ENCODE peak calls at places on chromosomes 3 and 15, in ten cellular contexts. P, R, T, W, L, C, A, M, I and Z are unnamed samples. For H3K9me3, the result is how much of the 10 kb centered on the place peaks cover.

GRCh38 chr3:66789584-66790237 is 208.4 kb upstream of the KBTBD8 start:
- DNase-seq in R (no peak), C (no peak), P (no peak), A (no peak), L (no peak), M (no peak), W (peak), T (no peak), I (no peak), Z (no peak)

GRCh38 chr15:50262533-50262932 is 3.0 kb downstream of the HDC start:
- DNase-seq in W (no peak), R (no peak), C (no peak), P (no peak), M (no peak), L (no peak), T (no peak), I (no peak), A (no peak), Z (no peak)

GRCh38 chr3:182814419-182815160 is 21.3 kb downstream of the ATP11B start:
- DNase-seq in M (no peak), C (no peak), A (no peak), W (no peak), L (no peak), R (no peak), T (no peak), I (no peak), P (no peak), Z (no peak)

GRCh38 chr3:184379375-184380209 is at the start of gene CHRD:
- DNase-seq in C (no peak), R (no peak), I (no peak), T (no peak), P (no peak), A (no peak), L (peak), M (no peak), W (peak), Z (no peak)

GRCh38 chr15:41115088-41115651 is 910 bp downstream of the INO80 start:
- DNase-seq in W (no peak), P (peak), R (no peak), M (no peak), T (no peak), A (no peak), I (no peak), L (peak), C (no peak), Z (no peak)

GRCh38 chr3:16048435-16049318 is 125.8 kb upstream of the GALNT15 start:
- DNase-seq in I (peak), A (no peak), T (peak), M (no peak), P (peak), R (peak), L (peak), C (no peak), W (peak), Z (peak)

GRCh38 chr3:52434491-52435115 is 10.3 kb downstream of the SEMA3G start:
- DNase-seq in I (no peak), P (no peak), M (no peak), W (no peak), T (no peak), L (no peak), A (no peak), C (no peak), R (no peak), Z (no peak)

GRCh38 chr3:127218457-127218922 is 25.6 kb downstream of the PRR23E start:
- DNase-seq in W (no peak), I (no peak), L (no peak), C (no peak), R (peak), M (no peak), A (peak), P (no peak), T (no peak), Z (no peak)

GRCh38 chr3:46926871-46927717 is 49.5 kb downstream of the CCDC12 start:
- DNase-seq in A (peak), R (peak), W (no peak), P (no peak), M (peak), L (no peak), I (peak), C (peak), T (no peak), Z (no peak)

GRCh38 chr3:52245322-52246263 is at the start of gene PPM1M:
- DNase-seq in I (no peak), R (peak), A (no peak), T (peak), L (peak), M (peak), C (peak), P (no peak), W (peak), Z (peak)

GRCh38 chr3:44042772-44043171 is 198.9 kb upstream of the TOPAZ1 start:
- DNase-seq in M (no peak), C (no peak), T (no peak), P (no peak), A (no peak), I (no peak), L (no peak), R (no peak), W (no peak), Z (no peak)

GRCh38 chr3:137642831-137643230 is 121.3 kb upstream of the SOX14 start:
- DNase-seq in R (no peak), W (no peak), I (no peak), C (no peak), A (no peak), T (no peak), L (peak), P (no peak), M (no peak), Z (peak)

GRCh38 chr15:64288999-64289398 is 67.0 kb downstream of the CSNK1G1 start:
- DNase-seq in A (no peak), R (no peak), I (no peak), P (no peak), M (no peak), L (no peak), C (no peak), W (no peak), T (no peak), Z (no peak)

GRCh38 chr3:8485141-8485840 is 16.3 kb upstream of the LMCD1 start:
- DNase-seq in C (no peak), T (no peak), W (no peak), P (no peak), M (no peak), L (no peak), I (no peak), A (no peak), R (no peak), Z (no peak)

GRCh38 chr15:62287066-62287857 is 122.2 kb upstream of the C2CD4B start:
- DNase-seq in R (no peak), P (no peak), I (no peak), M (no peak), W (no peak), T (no peak), L (no peak), C (no peak), A (no peak), Z (no peak)

GRCh38 chr3:137304313-137305056 is 346.7 kb downstream of the IL20RB start:
- DNase-seq in L (peak), A (no peak), I (no peak), W (no peak), R (no peak), C (no peak), P (no peak), M (no peak), T (no peak), Z (no peak)

GRCh38 chr3:36514171-36514570 is 133.9 kb downstream of the STAC start:
- DNase-seq in R (no peak), W (no peak), C (no peak), M (no peak), T (peak), A (no peak), P (no peak), L (no peak), I (no peak), Z (no peak)

GRCh38 chr15:96170616-96171270 is 159.8 kb upstream of the NR2F2 start:
- DNase-seq in W (no peak), R (peak), M (no peak), C (no peak), L (no peak), I (no peak), T (no peak), A (no peak), P (no peak), Z (no peak)

GRCh38 chr3:45488581-45488980 is 100.2 kb downstream of the LARS2 start:
- DNase-seq in W (no peak), A (no peak), P (no peak), L (no peak), I (no peak), C (no peak), R (no peak), T (no peak), M (no peak), Z (no peak)

GRCh38 chr15:31265871-31266711 is 60.5 kb upstream of the KLF13 start:
- DNase-seq in M (peak), W (peak), R (peak), P (no peak), L (peak), I (peak), T (no peak), C (peak), A (no peak), Z (no peak)

GRCh38 chr3:194906970-194907629 is 221.4 kb downstream of the FAM43A start:
- DNase-seq in M (no peak), C (no peak), A (no peak), R (no peak), I (no peak), L (no peak), T (no peak), P (no peak), W (no peak), Z (no peak)

GRCh38 chr3:3196148-3196861 is 16.8 kb upstream of the CRBN start:
- DNase-seq in A (no peak), P (peak), C (no peak), T (peak), R (no peak), I (peak), W (no peak), L (peak), M (no peak), Z (no peak)

GRCh38 chr3:142448424-142448823 is 587 bp upstream of the XRN1 start:
- DNase-seq in P (no peak), C (no peak), M (no peak), T (no peak), W (no peak), L (no peak), I (no peak), R (no peak), A (no peak), Z (no peak)
- H3K4me3 ChIP-seq in P (peak), C (no peak), M (peak), T (peak), W (peak), L (peak), I (peak), R (peak), A (peak), Z (peak)

GRCh38 chr3:118666-119065 is 77.9 kb upstream of the CHL1 start:
- DNase-seq in M (no peak), C (no peak), A (no peak), W (no peak), I (no peak), P (no peak), L (no peak), T (no peak), R (no peak), Z (no peak)

GRCh38 chr3:124557-125179 is 71.9 kb upstream of the CHL1 start:
- DNase-seq in R (no peak), T (no peak), C (no peak), W (no peak), L (no peak), P (no peak), I (no peak), M (no peak), A (no peak), Z (no peak)

GRCh38 chr3:128502-128901 is 68.1 kb upstream of the CHL1 start:
- DNase-seq in R (no peak), P (no peak), I (no peak), L (no peak), M (no peak), W (no peak), C (no peak), A (no peak), T (no peak), Z (no peak)

GRCh38 chr3:123348-123747 is 73.2 kb upstream of the CHL1 start:
- DNase-seq in A (no peak), M (no peak), P (no peak), C (no peak), W (no peak), L (no peak), I (no peak), R (no peak), T (no peak), Z (no peak)
- H3K9me3 ChIP-seq in A (under half), M (under half), P (under half), C (under half), W (under half), L (under half), I (under half), R (under half), T (under half), Z (under half)

GRCh38 chr3:139491027-139491700 is 14.8 kb upstream of the RBP2 start:
- DNase-seq in A (no peak), M (no peak), C (no peak), T (no peak), W (no peak), R (no peak), P (no peak), L (no peak), I (no peak), Z (no peak)
- H3K4me3 ChIP-seq in A (no peak), M (no peak), C (no peak), T (no peak), W (no peak), R (no peak), P (no peak), L (no peak), I (no peak), Z (no peak)

GRCh38 chr3:157188391-157188790 is 28.4 kb upstream of the CCNL1 start:
- DNase-seq in P (no peak), A (no peak), R (no peak), T (no peak), W (no peak), C (no peak), M (no peak), I (no peak), L (no peak), Z (no peak)
- H3K9me3 ChIP-seq in P (under half), A (under half), R (under half), T (under half), W (under half), C (half or more), M (under half), I (under half), L (under half), Z (half or more)

DNA sequence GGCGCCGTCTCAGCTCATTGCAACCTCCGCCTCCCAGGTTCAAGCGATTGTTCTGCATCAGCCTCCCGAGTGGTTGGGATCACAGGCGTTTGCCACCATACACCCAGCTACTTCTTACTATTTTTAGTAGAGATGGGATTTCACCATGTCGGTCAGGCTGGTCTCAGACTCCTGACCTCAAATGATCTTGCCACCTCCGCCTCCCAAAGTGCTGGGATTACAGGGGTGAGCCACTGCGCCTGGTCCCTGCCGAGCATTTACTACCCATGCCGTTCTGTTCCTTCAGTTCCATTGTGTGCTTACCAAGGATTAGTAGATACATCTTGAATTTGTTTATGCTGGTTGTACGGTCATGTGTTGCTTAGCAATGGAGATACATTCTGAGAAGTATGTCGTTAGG is 10.3 kb downstream of the CHD2 start:
- DNase-seq in R (no peak), P (no peak), M (no peak), A (no peak), W (no peak), T (no peak), I (no peak), C (no peak), L (no peak), Z (no peak)
- H3K4me3 ChIP-seq in R (no peak), P (no peak), M (no peak), A (no peak), W (no peak), T (no peak), I (no peak), C (no peak), L (no peak), Z (no peak)

GRCh38 chr3:10185804-10186762 is 21.4 kb downstream of the IRAK2 start:
- DNase-seq in P (no peak), M (no peak), C (no peak), T (no peak), R (no peak), L (no peak), I (no peak), W (no peak), A (no peak), Z (no peak)
- H3K9me3 ChIP-seq in P (under half), M (under half), C (under half), T (under half), R (under half), L (under half), I (under half), W (under half), A (under half), Z (under half)